ENCODE peak calls at places on chromosome 14, in ten cellular contexts. W is adrenal gland; G is choroid plexus epithelial cell; T is thoracic aorta; X is HFF-Myc; K is activated B cell treated with CpG ODN at 0.5 μM for 24 hours; M is fibroblast of the aortic adventitia; Y is bronchial epithelial cell; C is Peyer's patch; J is CD4-positive, alpha-beta T cell. I is an unnamed sample.

GRCh38 chr14:101119830-101120571 is 216.5 kb upstream of the RTL1 start:
- DNase-seq in W (no peak), G (no peak), T (no peak), X (no peak), K (no peak), M (peak), Y (no peak), C (no peak), J (no peak), I (no peak)

GRCh38 chr14:27845241-27845850 is 921.2 kb upstream of the FOXG1 start:
- DNase-seq in W (no peak), G (no peak), T (no peak), X (no peak), K (no peak), M (no peak), Y (no peak), C (no peak), J (no peak), I (no peak)

GRCh38 chr14:102252834-102253801 is 51.8 kb downstream of the MOK start:
- DNase-seq in W (peak), G (no peak), T (no peak), X (no peak), K (no peak), M (no peak), Y (no peak), C (no peak), J (no peak), I (no peak)

GRCh38 chr14:30882431-30882830 is 8.1 kb downstream of the COCH start:
- DNase-seq in W (no peak), G (no peak), T (no peak), X (no peak), K (no peak), M (no peak), Y (peak), C (no peak), J (no peak), I (no peak)

GRCh38 chr14:90579816-90580215 is 183.0 kb downstream of the CALM1 start:
- DNase-seq in W (no peak), G (no peak), T (no peak), X (no peak), K (no peak), M (no peak), Y (no peak), C (no peak), J (no peak), I (no peak)

GRCh38 chr14:32426596-32427408 is 97.7 kb downstream of the AKAP6 start:
- DNase-seq in W (no peak), G (no peak), T (no peak), X (no peak), K (no peak), M (no peak), Y (peak), C (no peak), J (no peak), I (no peak)

GRCh38 chr14:74275265-74275841 is 27.4 kb downstream of the ABCD4 start:
- DNase-seq in W (no peak), G (peak), T (no peak), X (peak), K (no peak), M (peak), Y (peak), C (no peak), J (no peak), I (no peak)

GRCh38 chr14:81471062-81471461 is 62.6 kb downstream of the SEL1L start:
- DNase-seq in W (no peak), G (no peak), T (no peak), X (no peak), K (no peak), M (no peak), Y (no peak), C (no peak), J (no peak), I (no peak)

GRCh38 chr14:20415723-20416622 is 2.7 kb upstream of the TEP1 start:
- DNase-seq in W (no peak), G (peak), T (no peak), X (peak), K (no peak), M (peak), Y (peak), C (peak), J (no peak), I (peak)

DNA sequence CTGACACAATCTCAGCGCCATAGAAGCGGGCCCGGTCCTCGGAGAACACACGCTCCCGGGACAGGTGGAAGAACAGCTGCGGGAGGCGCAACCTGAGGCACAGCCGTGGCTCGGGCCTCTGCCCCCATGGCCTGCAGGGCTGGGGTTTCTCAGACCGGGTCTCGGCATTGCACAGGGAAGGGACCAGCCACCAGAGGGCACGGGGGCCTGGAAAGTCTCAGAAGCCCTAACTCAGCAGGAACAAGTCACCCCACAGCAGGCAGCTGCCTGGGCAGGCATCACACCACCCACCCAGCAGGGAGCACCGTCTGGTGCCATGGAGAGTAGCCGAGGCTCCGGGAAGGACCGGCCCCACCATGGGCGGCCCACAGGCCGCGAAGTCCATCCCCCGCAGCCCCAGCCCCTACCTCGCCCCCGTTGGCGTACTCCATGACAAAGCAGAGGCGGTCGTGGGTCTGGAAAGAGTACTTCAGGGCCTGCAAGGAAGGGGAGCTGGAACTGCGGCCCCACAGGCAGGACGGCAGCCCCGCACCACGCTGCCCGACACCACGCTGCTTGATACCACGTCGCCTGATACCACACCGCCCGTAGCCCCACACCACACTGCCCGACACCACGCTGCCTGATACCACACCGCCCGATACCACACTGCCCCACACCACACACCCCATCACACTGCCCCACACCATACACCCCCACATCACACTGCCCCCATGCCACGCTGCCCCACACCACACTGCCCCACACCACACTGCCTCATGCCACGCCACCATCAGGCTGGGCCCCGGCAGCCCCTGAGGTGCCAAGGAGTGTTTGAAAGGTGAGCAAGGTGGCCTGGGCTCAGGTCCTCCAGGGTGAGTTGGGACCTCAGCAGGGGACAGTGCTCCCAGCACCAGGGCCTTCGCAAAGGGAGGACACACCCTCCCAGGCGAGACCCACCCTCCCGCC is 20.8 kb downstream of the SIVA1 start:
- DNase-seq in W (no peak), G (no peak), T (no peak), X (no peak), K (no peak), M (no peak), Y (no peak), C (no peak), J (no peak), I (no peak)
- TF ChIP-seq CTCF in W (no peak), G (peak), T (no peak), X (no peak), K (no peak), M (no peak), Y (no peak), C (no peak), J (no peak), I (no peak)

GRCh38 chr14:61696753-61697318 is 1.5 kb downstream of the HIF1A start:
- DNase-seq in W (no peak), G (peak), T (no peak), X (no peak), K (no peak), M (peak), Y (no peak), C (no peak), J (no peak), I (no peak)

GRCh38 chr14:61695695-61696527 is 598 bp downstream of the HIF1A start:
- DNase-seq in W (peak), G (peak), T (peak), X (peak), K (peak), M (peak), Y (no peak), C (peak), J (peak), I (peak)

GRCh38 chr14:61694039-61694438 is 1.3 kb upstream of the HIF1A start:
- DNase-seq in W (no peak), G (no peak), T (no peak), X (no peak), K (no peak), M (no peak), Y (no peak), C (no peak), J (no peak), I (no peak)

GRCh38 chr14:61698216-61698980 is 3.1 kb downstream of the HIF1A start:
- DNase-seq in W (no peak), G (peak), T (no peak), X (no peak), K (no peak), M (peak), Y (no peak), C (no peak), J (no peak), I (peak)

GRCh38 chr14:61694830-61695694 is at the start of gene HIF1A:
- DNase-seq in W (peak), G (peak), T (peak), X (peak), K (peak), M (peak), Y (peak), C (peak), J (peak), I (peak)
- TF ChIP-seq CTCF in W (no peak), G (peak), T (no peak), X (no peak), K (no peak), M (peak), Y (peak), C (no peak), J (no peak), I (peak)

DNA sequence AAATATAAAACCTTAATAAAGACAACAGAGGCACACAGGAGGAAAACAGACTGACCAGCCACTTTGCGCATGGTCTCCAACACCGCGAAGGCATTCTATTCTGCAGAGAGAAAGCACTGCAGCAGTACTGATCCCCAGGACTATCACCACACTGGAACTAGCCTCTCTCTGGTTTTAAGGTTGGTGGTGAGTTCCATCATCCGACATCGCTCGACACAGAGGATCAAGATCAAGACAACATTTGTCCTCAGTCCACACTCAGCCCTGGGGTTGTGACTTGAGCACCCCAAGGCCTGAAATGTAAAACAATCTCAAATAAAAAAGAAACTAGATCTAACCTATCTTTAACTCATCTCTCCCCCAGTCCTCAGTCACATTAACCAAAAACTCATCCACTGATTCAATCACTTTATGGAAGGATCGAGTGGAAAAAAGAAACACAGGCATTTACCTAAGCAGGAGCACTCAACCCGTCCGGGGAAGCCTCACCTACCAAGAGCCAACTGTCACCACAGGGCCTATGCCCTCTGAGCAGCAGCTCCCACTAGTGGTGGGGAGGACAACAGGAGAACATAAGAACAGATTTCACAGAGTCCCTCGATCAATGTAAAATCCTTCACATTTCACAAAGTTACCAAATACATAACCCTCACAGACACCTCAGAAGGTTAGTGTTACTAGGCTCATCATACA is 17.7 kb downstream of the STXBP6 start:
- DNase-seq in W (no peak), G (no peak), T (no peak), X (no peak), K (no peak), M (no peak), Y (no peak), C (no peak), J (no peak), I (no peak)
- TF ChIP-seq CTCF in W (no peak), G (peak), T (no peak), X (peak), K (no peak), M (no peak), Y (no peak), C (peak), J (no peak), I (peak)

DNA sequence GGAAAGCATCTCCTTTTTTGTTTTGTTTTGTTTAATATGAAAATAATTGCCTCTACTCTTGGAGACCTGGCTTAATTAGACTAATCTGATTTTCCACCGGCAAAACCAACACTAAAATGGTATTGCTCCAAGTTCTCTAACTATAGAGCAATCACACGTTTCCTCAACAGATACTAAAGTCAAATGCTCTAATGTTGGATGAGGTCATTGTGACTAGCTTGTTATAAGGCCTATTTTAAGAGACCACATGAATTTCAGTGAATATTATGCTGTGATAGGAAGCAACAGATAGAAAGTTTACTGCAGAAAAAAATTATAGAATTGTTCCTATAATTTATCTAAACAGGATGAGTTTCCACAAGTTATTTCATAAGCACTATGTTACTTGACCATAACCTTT is 3.3 kb upstream of the CCDC196 start:
- DNase-seq in W (no peak), G (no peak), T (no peak), X (no peak), K (no peak), M (no peak), Y (peak), C (no peak), J (no peak), I (no peak)
- TF ChIP-seq CTCF in W (no peak), G (no peak), T (no peak), X (no peak), K (no peak), M (no peak), Y (no peak), C (no peak), J (no peak), I (no peak)

I was measured in GM13977.